ENCODE peak calls at places on chromosomes 12 and 14, in eight cellular contexts. X, M, J, R, U, Z, Y and V are unnamed samples. For H3K36me3, the result is how much of the 10 kb centered on the place peaks cover.

GRCh38 chr14:42715316-42715715 is 1108.6 kb downstream of the LRFN5 start:
- DNase-seq in Z (no peak), R (no peak), U (no peak), X (no peak), M (no peak), Y (no peak), J (no peak), V (no peak)

GRCh38 chr12:63889721-63890509 is 45.4 kb downstream of the SRGAP1 start:
- DNase-seq in J (no peak), M (no peak), Y (no peak), R (no peak), Z (no peak), X (no peak), U (peak), V (no peak)

GRCh38 chr12:5014269-5014668 is 29.4 kb upstream of the KCNA5 start:
- DNase-seq in X (no peak), R (no peak), Z (no peak), J (no peak), U (no peak), M (no peak), Y (no peak), V (no peak)

GRCh38 chr14:62957562-62957961 is 87.7 kb downstream of the KCNH5 start:
- DNase-seq in J (no peak), U (no peak), Y (peak), X (no peak), R (no peak), Z (no peak), M (no peak), V (no peak)

GRCh38 chr14:85195872-85196477 is 334.0 kb upstream of the FLRT2 start:
- DNase-seq in R (no peak), Z (no peak), X (no peak), Y (no peak), M (no peak), U (no peak), J (no peak), V (no peak)

GRCh38 chr12:64400041-64400440 is 4.2 kb upstream of the XPOT start:
- DNase-seq in R (no peak), M (no peak), X (no peak), J (no peak), U (no peak), Z (no peak), Y (peak), V (no peak)

GRCh38 chr12:7678744-7679143 is 13.0 kb upstream of the APOBEC1 start:
- DNase-seq in X (no peak), U (no peak), J (no peak), R (no peak), Z (no peak), M (no peak), Y (no peak), V (no peak)

GRCh38 chr14:62743569-62743968 is 301.7 kb downstream of the KCNH5 start:
- DNase-seq in X (no peak), U (no peak), J (no peak), R (no peak), Y (no peak), M (no peak), Z (no peak), V (no peak)

GRCh38 chr12:115972241-115972640 is 305.3 kb downstream of the MED13L start:
- DNase-seq in Y (no peak), J (no peak), Z (no peak), X (no peak), R (no peak), M (no peak), U (peak), V (no peak)

GRCh38 chr12:115973066-115973465 is 304.4 kb downstream of the MED13L start:
- DNase-seq in Y (no peak), U (no peak), X (no peak), R (no peak), M (no peak), J (no peak), Z (no peak), V (no peak)

GRCh38 chr12:115979351-115979750 is 298.1 kb downstream of the MED13L start:
- DNase-seq in M (no peak), Y (no peak), X (no peak), J (no peak), Z (no peak), U (no peak), R (no peak), V (no peak)

GRCh38 chr12:115973968-115974765 is 303.3 kb downstream of the MED13L start:
- DNase-seq in J (no peak), Z (no peak), U (no peak), Y (no peak), M (no peak), X (no peak), R (no peak), V (no peak)

DNA sequence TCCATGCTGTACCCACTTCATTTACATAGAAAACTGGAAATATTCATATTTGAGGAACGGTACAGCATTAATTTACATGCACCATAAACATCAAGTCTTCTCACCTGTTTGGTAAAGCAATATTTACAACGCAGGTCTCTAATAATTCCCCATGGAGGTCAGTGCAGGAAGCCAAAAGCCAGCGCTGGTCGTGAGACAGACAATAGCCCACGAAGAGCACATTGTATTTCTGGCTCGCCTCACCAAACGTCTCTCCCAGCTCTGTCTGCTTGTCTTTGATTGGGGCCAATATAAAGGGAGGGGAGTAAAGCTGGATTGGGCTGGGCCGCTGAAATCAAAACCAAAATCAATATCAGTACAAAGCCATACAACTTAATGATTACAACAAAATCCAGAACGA is 302.1 kb downstream of the MED13L start:
- DNase-seq in Z (no peak), X (no peak), Y (no peak), R (no peak), M (no peak), J (no peak), U (no peak), V (no peak)
- H3K36me3 ChIP-seq in Z (half or more), X (under half), Y (half or more), R (half or more), M (under half), J (under half), U (under half), V (half or more)

DNA sequence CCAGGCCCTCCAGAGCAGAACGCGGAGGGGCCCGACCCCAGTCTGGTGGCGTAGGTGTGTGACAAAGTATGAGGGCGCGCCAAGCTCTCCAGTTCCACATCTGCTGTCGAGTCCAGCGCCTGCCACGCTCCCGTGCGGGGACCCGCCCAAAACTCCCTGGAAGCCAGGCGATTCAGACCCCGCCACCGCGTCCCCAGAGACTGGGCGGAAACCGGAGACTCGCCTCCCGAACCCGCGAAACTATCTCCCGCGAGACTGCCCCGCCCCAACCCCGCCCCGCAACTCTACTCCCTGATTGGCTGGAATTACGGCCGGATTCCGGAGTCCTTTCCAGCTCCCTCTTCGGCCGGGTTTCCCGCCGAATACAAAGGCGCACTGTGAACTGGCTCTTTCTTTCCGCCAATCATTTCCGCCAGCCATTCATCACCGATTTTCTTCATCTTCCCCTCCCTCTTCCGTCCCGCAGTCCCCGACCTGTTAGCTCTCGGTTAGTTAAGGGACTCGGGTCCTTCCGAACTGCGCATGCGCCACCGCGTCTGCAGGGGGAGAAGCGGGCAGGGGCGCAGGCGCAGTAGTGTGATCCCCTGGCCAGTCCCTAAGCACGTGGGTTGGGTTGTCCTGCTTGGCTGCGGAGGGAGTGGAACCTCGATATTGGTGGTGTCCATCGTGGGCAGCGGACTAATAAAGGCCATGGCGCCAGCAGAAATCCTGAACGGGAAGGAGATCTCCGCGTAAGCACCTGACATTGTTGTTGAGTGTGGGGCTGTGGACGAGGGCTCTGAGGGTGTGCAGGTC is at the start of gene MTHFD1:
- DNase-seq in Z (peak), R (peak), Y (peak), M (peak), X (peak), J (peak), U (peak), V (peak)
- TF ChIP-seq POLR2A in Z (peak), R (no peak), Y (peak), M (peak), X (no peak), J (peak), U (peak), V (peak)

GRCh38 chr12:122558721-122559641 is 31.9 kb downstream of the KNTC1 start:
- DNase-seq in U (no peak), J (no peak), Z (no peak), M (no peak), Y (no peak), R (no peak), X (no peak), V (no peak)
- H3K36me3 ChIP-seq in U (under half), J (under half), Z (half or more), M (under half), Y (half or more), R (half or more), X (under half), V (under half)

GRCh38 chr12:111183094-111183493 is 185.8 kb downstream of the PHETA1 start:
- DNase-seq in M (no peak), R (no peak), X (no peak), U (no peak), J (no peak), Y (no peak), Z (no peak), V (no peak)

GRCh38 chr12:111184161-111184560 is 184.7 kb downstream of the PHETA1 start:
- DNase-seq in J (no peak), Z (no peak), X (no peak), R (no peak), Y (no peak), U (no peak), M (no peak), V (no peak)

GRCh38 chr12:111178194-111179081 is 190.5 kb downstream of the PHETA1 start:
- DNase-seq in U (no peak), Z (no peak), J (no peak), R (no peak), X (no peak), Y (no peak), M (peak), V (no peak)

GRCh38 chr12:111182391-111182790 is 186.5 kb downstream of the PHETA1 start:
- DNase-seq in Y (no peak), J (no peak), M (no peak), R (no peak), Z (no peak), U (no peak), X (no peak), V (no peak)

GRCh38 chr12:111180830-111181726 is 187.8 kb downstream of the PHETA1 start:
- DNase-seq in Y (peak), U (no peak), M (peak), R (peak), J (no peak), X (peak), Z (no peak), V (peak)
- TF ChIP-seq POLR2A in Y (no peak), U (no peak), M (no peak), R (no peak), J (no peak), X (no peak), Z (no peak), V (no peak)

GRCh38 chr12:57233357-57234232 is 4.1 kb downstream of the SHMT2 start:
- DNase-seq in Z (no peak), M (no peak), Y (no peak), R (no peak), U (no peak), J (no peak), X (no peak), V (no peak)
- H3K36me3 ChIP-seq in Z (under half), M (under half), Y (half or more), R (under half), U (under half), J (under half), X (under half), V (under half)

GRCh38 chr12:108635201-108635996 is 1.7 kb upstream of the SELPLG start:
- DNase-seq in R (no peak), Z (no peak), J (no peak), U (no peak), M (no peak), X (peak), Y (peak), V (peak)

GRCh38 chr12:108633534-108634224 is at the start of gene SELPLG:
- DNase-seq in R (peak), Y (peak), X (peak), M (no peak), J (peak), Z (peak), U (no peak), V (peak)

GRCh38 chr12:108633081-108633533 is 587 bp downstream of the SELPLG start:
- DNase-seq in M (no peak), U (no peak), J (no peak), Y (no peak), Z (no peak), X (peak), R (no peak), V (peak)

GRCh38 chr12:108635997-108636808 is 2.5 kb upstream of the SELPLG start:
- DNase-seq in X (no peak), M (no peak), Z (no peak), J (no peak), Y (no peak), R (no peak), U (no peak), V (peak)

DNA sequence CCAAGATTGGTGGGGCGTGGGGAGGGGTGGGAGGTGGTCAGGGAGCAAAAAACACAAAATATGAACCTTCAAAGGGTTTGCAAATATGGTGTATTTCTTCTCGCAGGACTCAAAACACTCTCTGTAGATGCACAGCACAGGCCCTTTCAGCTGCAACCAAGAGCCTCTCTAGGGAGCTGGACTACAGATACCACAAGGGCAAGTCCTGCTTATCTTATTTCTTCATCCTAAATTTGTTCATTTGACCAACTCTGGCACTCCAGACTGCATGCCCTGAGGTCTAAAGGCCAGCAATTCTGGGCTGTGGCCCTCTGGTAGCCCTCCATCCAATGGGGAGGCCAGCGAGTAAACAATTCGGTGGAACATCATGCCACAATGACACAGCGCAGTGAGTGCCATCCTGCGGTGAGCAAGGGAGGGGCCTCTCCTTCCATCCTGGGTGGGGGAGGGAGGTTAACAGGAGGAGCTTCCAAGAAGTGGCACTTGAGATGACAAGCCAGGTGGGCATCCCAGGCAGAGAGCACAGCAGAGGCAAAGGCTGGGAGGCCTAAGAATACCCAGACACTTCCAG is 616 bp upstream of the SELPLG start:
- DNase-seq in M (no peak), J (no peak), R (no peak), U (no peak), Z (no peak), X (peak), Y (peak), V (peak)
- TF ChIP-seq POLR2A in M (no peak), J (no peak), R (no peak), U (no peak), Z (no peak), X (no peak), Y (no peak), V (no peak)

DNA sequence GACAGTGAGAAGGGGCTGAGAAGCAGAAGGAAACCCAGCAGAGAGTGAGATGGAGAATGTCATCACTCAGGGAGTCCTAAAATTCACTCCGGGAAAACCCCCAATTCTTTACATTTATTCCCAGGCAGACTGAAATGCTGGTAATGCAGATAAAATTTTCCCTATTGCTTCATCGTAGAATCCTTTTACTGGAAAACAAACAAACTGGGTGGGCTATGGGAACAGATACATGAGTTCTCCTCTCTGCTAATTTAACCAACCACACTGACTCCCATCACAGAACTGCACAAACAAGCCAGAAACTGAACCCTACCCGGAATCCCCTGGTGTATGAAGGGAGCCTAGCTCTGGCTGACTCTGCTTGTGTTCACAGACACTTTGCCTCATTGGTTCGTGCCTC is 20.9 kb downstream of the HEBP1 start:
- DNase-seq in Y (no peak), Z (no peak), U (no peak), R (no peak), M (no peak), X (no peak), J (no peak), V (no peak)
- H3K36me3 ChIP-seq in Y (under half), Z (half or more), U (half or more), R (under half), M (under half), X (under half), J (under half), V (under half)